ENCODE peak calls at places on chromosomes 4 and X, in four cellular contexts. L is lower leg skin, V is neural crest cell, F is gastrocnemius medialis. M is an unnamed sample.

GRCh38 chr4:102663073-102663472 is 97.7 kb downstream of the MANBA start:
- DNase-seq in L (no peak), V (no peak), F (no peak), M (peak)

GRCh38 chr4:17544205-17544604 is 29.2 kb downstream of the CLRN2 start:
- DNase-seq in L (no peak), V (peak), F (no peak), M (no peak)

GRCh38 chrX:49230500-49231232 is 2.5 kb downstream of the CACNA1F start:
- DNase-seq in L (peak), V (no peak), F (peak), M (no peak)

GRCh38 chr4:21656832-21657231 is 291.7 kb downstream of the KCNIP4 start:
- DNase-seq in L (no peak), V (no peak), F (no peak), M (peak)

GRCh38 chr4:47270226-47270888 is 193.1 kb downstream of the COMMD8 start:
- DNase-seq in L (no peak), V (no peak), F (no peak), M (peak)

GRCh38 chr4:858831-859451 is 33.0 kb upstream of the CPLX1 start:
- DNase-seq in L (no peak), V (no peak), F (no peak), M (no peak)

GRCh38 chrX:55142206-55142918 is 53.5 kb downstream of the PAGE2 start:
- DNase-seq in L (no peak), V (no peak), F (no peak), M (no peak)

GRCh38 chr4:22029803-22030202 is 81.2 kb upstream of the KCNIP4 start:
- DNase-seq in L (no peak), V (no peak), F (no peak), M (no peak)

GRCh38 chrX:115226929-115227328 is 7.0 kb downstream of the LRCH2 start:
- DNase-seq in L (no peak), V (no peak), F (no peak), M (peak)

GRCh38 chr4:8239661-8240060 is 29.9 kb upstream of the HTRA3 start:
- DNase-seq in L (no peak), V (no peak), F (no peak), M (no peak)

GRCh38 chr4:46830971-46831454 is 78.0 kb downstream of the COX7B2 start:
- DNase-seq in L (no peak), V (no peak), F (no peak), M (no peak)

GRCh38 chr4:76430519-76431388 is 4.3 kb upstream of the SHROOM3 start:
- DNase-seq in L (no peak), V (peak), F (no peak), M (peak)

GRCh38 chr4:76434901-76435688 is at the start of gene SHROOM3:
- DNase-seq in L (no peak), V (peak), F (no peak), M (peak)

GRCh38 chr4:76439491-76439890 is 4.5 kb downstream of the SHROOM3 start:
- DNase-seq in L (no peak), V (no peak), F (no peak), M (no peak)

DNA sequence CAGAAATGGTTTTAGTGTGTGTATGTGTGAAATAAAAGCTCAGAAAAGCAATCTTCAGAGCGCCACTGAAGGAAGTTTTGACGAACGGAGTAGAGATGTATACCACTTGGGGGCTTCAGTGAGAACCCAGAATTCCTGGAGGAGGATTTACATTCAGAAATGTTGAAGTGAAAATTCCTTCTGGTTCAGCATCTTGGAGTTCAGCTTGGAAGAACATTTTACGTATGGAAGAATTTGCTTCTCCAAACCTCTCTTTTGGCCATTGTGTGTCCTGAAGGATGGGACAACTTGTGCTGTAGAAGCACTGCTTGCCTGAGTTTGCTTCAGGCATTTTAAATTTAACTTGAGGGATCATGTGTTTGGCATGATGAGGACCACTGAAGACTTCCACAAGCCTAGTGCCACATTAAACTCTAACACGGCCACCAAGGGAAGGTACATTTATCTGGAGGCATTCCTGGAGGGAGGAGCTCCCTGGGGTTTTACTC is 704 bp downstream of the SHROOM3 start:
- DNase-seq in L (no peak), V (no peak), F (no peak), M (no peak)
- TF ChIP-seq CTCF in L (no peak), V (no peak), F (no peak), M (peak)

GRCh38 chr4:173990126-173990878 is 293.2 kb downstream of the FBXO8 start:
- DNase-seq in L (no peak), V (no peak), F (no peak), M (peak)
- TF ChIP-seq CTCF in L (no peak), V (peak), F (no peak), M (peak)

GRCh38 chrX:30930679-30931078 is 41.6 kb upstream of the TAB3 start:
- DNase-seq in L (no peak), V (no peak), F (no peak), M (no peak)

GRCh38 chrX:30938295-30938694 is 49.2 kb upstream of the TAB3 start:
- DNase-seq in L (no peak), V (no peak), F (no peak), M (no peak)

GRCh38 chrX:30931920-30932319 is 42.9 kb upstream of the TAB3 start:
- DNase-seq in L (no peak), V (no peak), F (no peak), M (no peak)

GRCh38 chrX:30939928-30940327 is 50.9 kb upstream of the TAB3 start:
- DNase-seq in L (no peak), V (no peak), F (no peak), M (no peak)

DNA sequence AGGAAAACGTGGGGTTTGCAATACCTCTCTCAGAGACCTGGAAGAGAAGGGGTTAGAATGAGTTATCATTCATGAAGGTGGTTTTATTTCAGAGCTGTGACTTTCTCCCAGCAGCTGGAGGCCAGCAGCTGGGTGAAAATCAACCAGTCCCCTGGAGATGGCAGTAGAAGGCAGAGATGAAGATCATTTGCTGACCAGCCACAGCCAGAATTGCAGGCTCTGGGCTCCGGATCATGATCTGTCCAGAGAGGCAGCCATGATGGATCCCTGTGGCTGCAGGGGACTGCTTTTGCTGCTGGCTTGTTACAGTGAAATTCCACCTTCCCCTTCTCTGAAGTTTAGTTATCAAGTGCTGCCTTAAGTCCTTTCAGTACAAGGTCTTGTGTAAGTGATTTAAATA is 46.9 kb upstream of the TAB3 start:
- DNase-seq in L (no peak), V (peak), F (no peak), M (peak)
- TF ChIP-seq CTCF in L (no peak), V (peak), F (no peak), M (peak)

GRCh38 chr4:41856797-41857196 is 78.4 kb upstream of the TMEM33 start:
- DNase-seq in L (no peak), V (no peak), F (no peak), M (no peak)

GRCh38 chr4:41857225-41857624 is 78.0 kb upstream of the TMEM33 start:
- DNase-seq in L (no peak), V (no peak), F (no peak), M (no peak)

GRCh38 chr4:41852229-41852628 is 83.0 kb upstream of the TMEM33 start:
- DNase-seq in L (no peak), V (no peak), F (no peak), M (no peak)

GRCh38 chr4:41851621-41852020 is 83.6 kb upstream of the TMEM33 start:
- DNase-seq in L (no peak), V (no peak), F (no peak), M (no peak)

GRCh38 chr4:41853973-41854372 is 81.3 kb upstream of the TMEM33 start:
- DNase-seq in L (no peak), V (no peak), F (no peak), M (peak)
- TF ChIP-seq CTCF in L (no peak), V (peak), F (no peak), M (peak)

GRCh38 chr4:6137027-6137746 is 63.2 kb downstream of the JAKMIP1 start:
- DNase-seq in L (no peak), V (no peak), F (no peak), M (no peak)

GRCh38 chr4:6137747-6138135 is 62.6 kb downstream of the JAKMIP1 start:
- DNase-seq in L (no peak), V (no peak), F (no peak), M (no peak)

GRCh38 chr4:6134612-6135220 is 65.6 kb downstream of the JAKMIP1 start:
- DNase-seq in L (no peak), V (no peak), F (no peak), M (no peak)
- TF ChIP-seq CTCF in L (no peak), V (no peak), F (no peak), M (no peak)

GRCh38 chrX:31280580-31280979 is 208.7 kb upstream of the FTHL17 start:
- DNase-seq in L (no peak), V (no peak), F (no peak), M (no peak)

GRCh38 chrX:31279359-31279758 is 207.5 kb upstream of the FTHL17 start:
- DNase-seq in L (no peak), V (no peak), F (no peak), M (peak)
- TF ChIP-seq CTCF in L (no peak), V (peak), F (no peak), M (peak)

GRCh38 chrX:154805696-154806091 is 409 bp upstream of the MPP1 start:
- DNase-seq in L (no peak), V (no peak), F (no peak), M (peak)
- TF ChIP-seq CTCF in L (no peak), V (no peak), F (no peak), M (no peak)

DNA sequence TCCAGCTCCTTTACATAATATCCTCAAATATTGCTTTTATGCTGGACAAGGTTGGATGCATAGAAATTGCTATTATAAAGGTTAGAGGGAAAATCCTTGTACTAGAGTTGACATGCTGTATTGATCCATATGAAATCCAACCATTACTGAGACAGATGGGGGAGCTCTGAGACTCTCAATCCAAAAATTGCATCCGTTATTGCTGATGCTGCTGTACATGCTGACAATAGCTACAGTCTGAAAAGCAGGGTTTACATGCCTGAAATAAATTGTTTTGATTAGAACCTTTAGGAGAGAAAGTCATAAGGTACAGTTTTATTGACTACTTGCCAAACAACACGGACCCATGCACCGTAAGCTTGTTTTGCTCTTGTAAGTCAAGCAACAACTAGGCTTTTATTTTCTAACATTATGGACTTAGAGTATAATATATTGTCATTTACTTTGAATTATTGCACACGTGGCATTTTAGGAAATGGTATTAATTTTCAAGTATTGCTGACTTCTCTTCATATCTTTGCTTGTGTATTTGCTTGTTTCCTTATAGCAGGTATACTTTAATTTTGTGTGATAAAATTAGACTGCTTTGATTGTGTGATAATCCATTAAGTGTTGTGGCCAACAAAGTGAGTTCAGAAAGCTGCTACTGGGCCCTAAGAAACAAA is 1365.2 kb downstream of the STIM2 start:
- DNase-seq in L (no peak), V (no peak), F (no peak), M (peak)
- TF ChIP-seq CTCF in L (no peak), V (no peak), F (no peak), M (peak)

DNA sequence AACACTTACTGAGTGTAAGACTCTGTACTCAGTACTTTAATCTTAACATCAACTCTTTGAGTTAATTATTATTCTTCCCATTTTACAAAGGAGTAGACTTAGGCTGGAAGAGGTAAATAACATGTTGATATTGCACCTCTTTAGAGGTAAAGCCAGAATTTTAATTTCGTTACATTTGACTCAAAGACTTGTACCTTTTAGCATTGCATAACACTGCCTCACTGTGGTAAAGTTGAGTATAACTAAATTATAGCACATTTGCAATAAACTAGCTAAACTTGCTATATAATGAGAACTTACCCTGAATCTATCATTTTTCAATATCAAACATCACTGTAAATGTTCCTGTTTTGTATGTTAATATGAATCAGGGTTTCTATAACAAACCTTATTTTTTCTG is 218.5 kb downstream of the PRR32 start:
- DNase-seq in L (no peak), V (no peak), F (no peak), M (no peak)
- TF ChIP-seq CTCF in L (no peak), V (peak), F (no peak), M (no peak)

M was measured in choroid plexus epithelial cell.